ENCODE peak calls at places on chromosomes 2 and 18, in nine cellular contexts. Q, T, C, D, G, S, M, V and X are unnamed samples.

GRCh38 chr2:234243871-234244565 is 193.5 kb downstream of the SPP2 start:
- DNase-seq in G (no peak), Q (no peak), D (no peak), C (no peak), V (no peak), T (no peak), S (no peak), M (no peak), X (no peak)

GRCh38 chr2:628651-629050 is 48.6 kb downstream of the TMEM18 start:
- DNase-seq in D (no peak), C (no peak), S (no peak), Q (peak; percentile 8), M (no peak), G (no peak), T (no peak), V (no peak), X (no peak)

GRCh38 chr18:34661464-34662087 is 48.5 kb upstream of the DTNA start:
- DNase-seq in S (peak; percentile 30), D (no peak), G (peak; percentile 22), C (peak; percentile 30), M (no peak), T (no peak), V (peak; percentile 67), Q (peak; percentile 72), X (peak; percentile 60)

GRCh38 chr2:88748005-88748404 is 56.5 kb downstream of the RPIA start:
- DNase-seq in Q (no peak), G (no peak), C (no peak), M (no peak), T (no peak), S (peak; percentile 61), V (no peak), D (no peak), X (no peak)

GRCh38 chr2:144950874-144951560 is 431.1 kb upstream of the ZEB2 start:
- DNase-seq in C (no peak), M (no peak), Q (peak; percentile 73), S (no peak), D (peak; percentile 81), G (peak; percentile 77), T (no peak), V (peak; percentile 97), X (peak; percentile 92)

GRCh38 chr2:237304763-237305514 is 109.0 kb downstream of the COL6A3 start:
- DNase-seq in Q (peak; percentile 65), C (no peak), D (peak; percentile 90), M (no peak), T (no peak), S (no peak), G (peak; percentile 93), V (peak; percentile 97), X (peak; percentile 65)

GRCh38 chr18:71442830-71443229 is 1101.3 kb downstream of the CBLN2 start:
- DNase-seq in T (no peak), Q (no peak), M (no peak), D (no peak), S (no peak), C (no peak), G (peak; percentile 86), V (peak; percentile 53), X (peak; percentile 88)

GRCh38 chr2:88671786-88672427 is 19.6 kb upstream of the RPIA start:
- DNase-seq in D (no peak), T (peak; percentile 19), S (peak; percentile 76), G (peak; percentile 23), Q (peak; percentile 79), M (no peak), V (peak; percentile 71), C (peak; percentile 8), X (peak; percentile 73)

GRCh38 chr2:9554841-9555337 is 741 bp downstream of the ADAM17 start:
- DNase-seq in M (no peak), Q (peak; percentile 78), S (peak; percentile 61), D (peak; percentile 62), C (peak; percentile 48), V (peak; percentile 85), T (no peak), G (peak; percentile 80), X (peak; percentile 96)

GRCh38 chr2:6053711-6054393 is 361.7 kb downstream of the SOX11 start:
- DNase-seq in V (no peak), S (no peak), Q (no peak), M (no peak), C (no peak), D (no peak), G (no peak), T (no peak), X (no peak)

GRCh38 chr2:155151472-155151871 is 453.0 kb downstream of the KCNJ3 start:
- DNase-seq in Q (no peak), M (no peak), V (no peak), C (no peak), T (no peak), G (no peak), D (no peak), S (no peak), X (no peak)

GRCh38 chr2:236180831-236181453 is 12.8 kb upstream of the GBX2 start:
- DNase-seq in G (peak; percentile 41), S (peak; percentile 45), C (peak; percentile 32), V (peak; percentile 70), M (no peak), T (peak; percentile 8), D (peak; percentile 11), Q (peak; percentile 85), X (peak; percentile 83)

GRCh38 chr2:136327162-136327852 is 209.4 kb upstream of the CXCR4 start:
- DNase-seq in M (no peak), V (no peak), S (peak; percentile 78), T (peak; percentile 73), Q (peak; percentile 29), G (peak; percentile 29), D (no peak), C (no peak), X (peak; percentile 10)

GRCh38 chr2:227767830-227768229 is 22.1 kb downstream of the SCYGR8 start:
- DNase-seq in V (no peak), C (no peak), M (no peak), S (no peak), G (no peak), Q (no peak), T (no peak), D (no peak), X (no peak)

GRCh38 chr2:36476411-36476810 is 120.8 kb downstream of the CRIM1 start:
- DNase-seq in C (no peak), D (no peak), S (no peak), Q (no peak), G (no peak), V (no peak), M (no peak), T (no peak), X (no peak)

GRCh38 chr2:176172007-176172747 is 15.1 kb downstream of the HOXD3 start:
- DNase-seq in T (no peak), M (no peak), V (no peak), G (no peak), C (no peak), S (no peak), D (no peak), Q (no peak), X (no peak)
- H3K4me3 ChIP-seq in T (no peak overlapping the region), M (peak overlapping the region; percentile 23), V (no peak overlapping the region), G (peak overlapping the region; percentile 20), C (no peak overlapping the region), S (no peak overlapping the region), D (no peak overlapping the region), Q (no peak overlapping the region), X (no peak overlapping the region)

DNA sequence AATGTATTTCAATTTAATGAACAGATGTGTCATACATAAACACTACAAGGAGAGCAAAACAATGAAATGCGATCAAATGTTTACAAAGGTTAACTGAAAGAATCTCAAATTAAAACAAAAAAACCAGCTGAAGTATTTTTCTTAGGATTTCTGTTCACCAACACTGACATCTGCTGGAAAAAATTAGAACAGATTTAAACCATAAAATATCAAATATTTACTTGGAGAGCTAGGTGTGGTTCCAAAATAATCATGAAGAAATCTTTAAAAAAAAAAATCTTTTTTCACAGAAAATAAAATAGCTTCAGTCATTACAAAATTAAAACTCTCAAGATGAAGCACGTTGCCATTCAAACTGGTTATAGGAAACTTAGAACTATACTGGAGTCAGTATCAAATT is 13.8 kb downstream of the MMADHC start:
- DNase-seq in S (no peak), C (no peak), G (no peak), V (peak; percentile 24), M (no peak), Q (peak; percentile 22), D (no peak), T (no peak), X (peak; percentile 16)
- TF ChIP-seq CTCF in S (peak; percentile 72), C (no peak), G (peak; percentile 33), V (peak; percentile 26), M (peak; percentile 25), Q (peak; percentile 50), D (peak; percentile 9), T (peak; percentile 2), X (peak; percentile 36)

DNA sequence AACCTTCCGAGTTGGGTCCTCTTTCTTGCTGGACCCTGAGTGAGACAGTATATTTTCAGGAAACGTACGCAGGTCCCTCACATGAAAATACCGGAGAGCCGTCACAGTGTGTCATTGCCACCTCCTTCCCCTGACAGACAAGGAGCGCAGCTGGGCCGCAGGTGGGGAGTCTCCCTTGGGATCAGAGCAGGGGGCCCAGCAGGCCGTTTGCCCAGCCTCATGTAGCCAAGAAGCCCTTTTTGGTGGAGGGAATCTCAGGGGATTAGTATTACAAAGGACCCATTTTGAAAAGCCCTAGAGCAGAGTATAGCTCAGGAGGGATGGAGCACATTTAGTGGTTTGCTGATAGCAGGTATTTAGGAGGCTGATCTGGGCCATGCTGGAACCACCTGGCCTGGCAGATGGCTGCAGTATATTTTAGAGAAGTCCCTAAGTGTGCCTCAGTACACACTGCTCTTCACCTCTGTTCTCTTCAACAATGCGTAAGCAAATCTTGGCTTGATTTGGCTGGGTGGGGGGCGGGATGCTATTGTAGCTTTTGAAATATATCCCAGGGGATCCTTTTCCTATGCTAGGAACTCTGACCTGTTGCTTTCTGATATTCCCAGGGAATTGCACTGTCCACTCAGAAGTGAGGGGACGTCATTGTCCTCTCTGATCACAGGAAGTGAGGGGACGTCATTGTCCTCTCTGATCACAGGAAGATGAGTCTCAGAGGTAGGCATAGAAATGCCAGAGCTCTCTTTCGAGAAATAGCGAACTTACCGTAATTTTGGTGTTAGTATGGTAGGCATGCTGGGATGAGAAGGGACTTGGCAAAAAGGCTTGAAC is 171.9 kb downstream of the HRH4 start:
- DNase-seq in C (no peak), G (no peak), D (no peak), V (no peak), T (no peak), S (no peak), Q (no peak), M (no peak), X (no peak)
- H3K4me3 ChIP-seq in C (no peak overlapping the region), G (no peak overlapping the region), D (no peak overlapping the region), V (no peak overlapping the region), T (no peak overlapping the region), S (no peak overlapping the region), Q (no peak overlapping the region), M (no peak overlapping the region), X (no peak overlapping the region)

DNA sequence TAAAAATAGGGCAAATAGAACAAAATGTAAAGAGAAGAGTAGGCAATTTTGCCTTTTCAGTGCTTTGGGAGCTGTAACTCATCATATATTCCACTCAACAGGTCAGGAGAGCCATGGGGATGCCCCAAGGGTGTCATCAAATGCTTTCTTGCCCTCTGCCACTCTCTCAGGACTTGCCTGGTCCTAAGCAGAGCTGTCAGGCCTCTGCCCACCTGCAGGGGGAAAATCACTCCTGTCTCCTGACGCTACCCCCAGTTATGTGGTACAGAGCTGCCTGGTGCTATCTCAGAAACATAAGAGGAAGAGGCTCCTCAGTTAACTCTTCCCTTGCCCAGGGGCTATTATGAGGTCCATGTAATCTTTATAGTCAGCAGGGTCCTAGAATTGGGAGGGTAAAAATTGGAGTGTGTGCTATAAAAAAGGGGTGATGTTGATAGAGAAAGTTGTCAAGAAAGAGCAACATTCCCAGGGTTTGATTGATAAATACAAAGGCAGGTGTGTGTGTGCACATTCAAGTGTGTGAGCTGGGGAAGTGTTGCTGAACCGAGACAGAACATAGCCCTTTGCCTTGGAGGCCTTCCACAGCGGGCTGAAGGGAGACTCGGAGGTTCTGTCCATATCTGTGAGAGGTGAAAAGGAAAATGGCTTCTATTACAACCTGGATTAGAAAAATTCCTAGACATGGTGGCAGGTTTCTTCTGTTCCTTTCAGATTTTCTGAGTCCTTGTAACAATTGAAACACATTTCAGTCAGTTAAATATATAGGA is 25.4 kb downstream of the PTPRM start:
- DNase-seq in M (no peak), T (no peak), S (no peak), Q (no peak), G (no peak), C (no peak), V (no peak), D (no peak), X (no peak)
- TF ChIP-seq CTCF in M (no peak), T (peak; percentile 2), S (no peak), Q (no peak), G (peak; percentile 19), C (no peak), V (no peak), D (peak; percentile 9), X (peak; percentile 4)